ENCODE peak calls at places on chromosomes 2 and 18, in four cellular contexts. N is K562, L is HepG2, W is GM12878. X is an unnamed sample.

GRCh38 chr2:28271231-28271913 is 121.3 kb upstream of the FOSL2 start:
- DNase-seq in N (no peak), L (no peak), W (no peak), X (no peak)

GRCh38 chr18:55206941-55207340 is 247.7 kb upstream of the CCDC68 start:
- DNase-seq in N (no peak), L (no peak), W (no peak), X (no peak)

GRCh38 chr2:235728401-235729181 is 234.7 kb downstream of the AGAP1 start:
- DNase-seq in N (no peak), L (no peak), W (no peak), X (no peak)

GRCh38 chr2:184004945-184005672 is 593.2 kb upstream of the ZNF804A start:
- DNase-seq in N (no peak), L (no peak), W (no peak), X (no peak)

GRCh38 chr18:10546557-10547300 is 20.9 kb downstream of the NAPG start:
- DNase-seq in N (no peak), L (peak; percentile 46), W (no peak), X (no peak)

GRCh38 chr2:26970928-26971627 is 641 bp downstream of the MAPRE3 start:
- DNase-seq in N (peak; percentile 63), L (no peak), W (no peak), X (peak; percentile 47)

GRCh38 chr2:240962371-240963064 is 35.9 kb upstream of the SNED1 start:
- DNase-seq in N (no peak), L (peak; percentile 28), W (no peak), X (peak; percentile 26)

GRCh38 chr2:207869784-207870778 is 100.4 kb upstream of the FZD5 start:
- DNase-seq in N (no peak), L (peak; percentile 100), W (no peak), X (no peak)

GRCh38 chr18:70181725-70182124 is 23.8 kb downstream of the RTTN start:
- DNase-seq in N (no peak), L (no peak), W (no peak), X (no peak)

GRCh38 chr2:15584767-15585469 is 6.8 kb upstream of the DDX1 start:
- DNase-seq in N (no peak), L (no peak), W (no peak), X (no peak)

GRCh38 chr2:42025151-42025582 is 22.7 kb upstream of the PKDCC start:
- DNase-seq in N (no peak), L (no peak), W (no peak), X (peak; percentile 54)

GRCh38 chr18:72468011-72468710 is 76.0 kb downstream of the CBLN2 start:
- DNase-seq in N (no peak), L (no peak), W (no peak), X (no peak)

GRCh38 chr2:26617259-26618083 is 23.7 kb downstream of the CIB4 start:
- DNase-seq in N (no peak), L (no peak), W (no peak), X (no peak)

GRCh38 chr2:37367984-37368383 is 23.6 kb downstream of the QPCT start:
- DNase-seq in N (no peak), L (no peak), W (no peak), X (no peak)
- TF ChIP-seq BHLHE40 in N (no peak), L (no peak), W (no peak), X (no peak)

DNA sequence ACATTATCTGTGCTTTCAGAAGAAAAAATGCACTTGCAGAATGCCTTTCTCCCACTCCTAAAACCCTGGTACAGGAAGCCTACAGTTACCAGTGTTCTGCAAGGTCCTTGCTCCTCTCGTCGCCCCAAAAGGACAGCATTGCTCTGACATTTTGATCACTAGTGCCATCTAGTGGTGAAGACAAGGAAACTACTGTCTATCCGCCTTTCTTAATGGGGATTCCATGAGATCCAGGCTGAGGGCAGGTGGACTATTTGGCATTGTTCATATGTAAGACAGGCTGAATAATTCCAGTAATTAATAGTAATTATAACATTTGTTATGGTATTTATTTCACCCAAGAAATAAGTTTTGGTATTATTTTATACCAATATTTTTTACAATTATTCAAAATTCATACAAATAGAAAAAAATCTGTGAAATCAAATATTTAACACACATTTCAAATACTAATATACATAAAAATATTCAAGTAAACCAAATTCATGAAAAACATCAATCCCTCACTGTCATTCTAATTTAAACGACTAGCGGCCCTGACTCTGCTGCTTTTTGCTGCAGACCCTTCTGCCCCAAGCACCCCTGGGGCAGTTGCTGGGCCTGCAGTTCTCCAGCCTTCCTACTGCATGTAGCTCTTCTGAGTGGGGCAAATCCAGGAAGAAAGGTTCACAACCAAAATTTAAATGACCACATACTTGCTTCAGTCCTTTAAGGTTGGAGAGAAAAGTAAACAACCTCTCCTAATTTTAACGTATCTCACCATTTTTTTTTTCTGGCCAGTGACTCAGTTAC is 19.0 kb downstream of the TPGS2 start:
- DNase-seq in N (peak; percentile 82), L (peak; percentile 56), W (peak; percentile 27), X (peak; percentile 92)
- TF ChIP-seq TARDBP in N (no peak), L (no peak), W (no peak), X (no peak)

DNA sequence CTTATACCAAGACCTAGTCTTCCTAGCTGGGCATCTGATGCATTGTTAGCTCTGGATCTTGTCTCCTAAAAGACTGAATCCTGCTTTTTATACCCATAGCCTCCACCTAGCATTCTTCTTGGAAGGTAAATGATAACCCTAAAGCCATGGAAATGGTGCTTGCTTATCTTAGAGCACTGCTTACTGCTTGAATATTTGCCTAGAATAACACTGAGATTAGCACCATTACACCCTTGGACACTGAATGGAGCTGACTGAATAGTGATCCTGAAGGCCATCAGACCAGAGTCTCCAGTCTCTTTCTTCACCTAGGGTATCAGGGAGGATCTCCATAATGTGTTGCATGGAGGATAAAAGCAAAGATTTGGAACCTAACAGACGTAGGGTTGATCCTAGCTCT is 50.3 kb upstream of the UGP2 start:
- DNase-seq in N (no peak), L (no peak), W (no peak), X (no peak)
- TF ChIP-seq BHLHE40 in N (no peak), L (no peak), W (no peak), X (no peak)

GRCh38 chr2:76512421-76512820 is 801.7 kb upstream of the GCFC2 start:
- DNase-seq in N (no peak), L (no peak), W (no peak), X (no peak)

GRCh38 chr2:76506538-76506937 is 795.8 kb upstream of the GCFC2 start:
- DNase-seq in N (no peak), L (no peak), W (no peak), X (no peak)
- TF ChIP-seq TARDBP in N (no peak), L (no peak), W (no peak), X (no peak)

DNA sequence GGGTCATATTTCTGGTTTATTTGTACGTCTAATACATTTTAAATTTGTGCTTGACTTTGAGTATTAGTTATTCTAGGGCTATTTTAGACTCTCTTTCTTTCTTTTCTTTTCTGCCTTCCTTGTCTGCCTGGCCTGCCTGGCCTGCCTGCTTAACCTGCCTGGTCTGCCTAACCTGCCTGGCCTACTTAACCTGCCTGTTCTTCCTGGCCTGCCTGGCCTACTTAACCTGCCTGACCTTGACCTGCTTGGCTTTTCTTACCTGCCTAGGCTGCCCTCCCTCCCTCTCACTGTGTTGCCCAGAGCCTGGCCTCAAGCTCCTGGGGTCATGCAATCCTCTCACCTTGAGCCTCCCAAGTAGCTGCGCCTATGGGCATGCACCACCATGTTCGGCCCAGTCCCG is 83.7 kb downstream of the PMAIP1 start:
- DNase-seq in N (no peak), L (no peak), W (no peak), X (no peak)
- TF ChIP-seq BHLHE40 in N (no peak), L (no peak), W (no peak), X (no peak)

X was measured in HEK293T.